ENCODE peak calls at places on chromosomes 2 and 18, in four cellular contexts. One of them, this sample, is unnamed.

GRCh38 chr2:226831266-226831665 is 4.6 kb upstream of the RHBDD1 start:
- DNase-seq in spleen: no peak
- DNase-seq in H54: no peak
- DNase-seq in Peyer's patch: no peak
- DNase-seq in this sample: no peak

GRCh38 chr18:44895176-44895798 is 214.6 kb downstream of the SETBP1 start:
- DNase-seq in Peyer's patch: peak; percentile 22
- DNase-seq in H54: no peak
- DNase-seq in spleen: no peak
- DNase-seq in this sample: no peak

GRCh38 chr2:109213646-109214417 is 84.8 kb downstream of the SH3RF3 start:
- DNase-seq in H54: peak; percentile 77
- DNase-seq in spleen: no peak
- DNase-seq in Peyer's patch: peak; percentile 49
- DNase-seq in this sample: no peak

GRCh38 chr18:12765127-12765526 is 62.3 kb downstream of the PSMG2 start:
- DNase-seq in spleen: no peak
- DNase-seq in Peyer's patch: no peak
- DNase-seq in H54: no peak
- DNase-seq in this sample: no peak

GRCh38 chr2:9692392-9693137 is 61.8 kb upstream of the YWHAQ start:
- DNase-seq in H54: peak; percentile 70
- DNase-seq in Peyer's patch: no peak
- DNase-seq in spleen: no peak
- DNase-seq in this sample: no peak

GRCh38 chr2:217981084-217981730 is 21.6 kb downstream of the TNS1 start:
- DNase-seq in Peyer's patch: no peak
- DNase-seq in H54: no peak
- DNase-seq in spleen: peak; percentile 64
- DNase-seq in this sample: no peak

GRCh38 chr2:30780776-30781330 is 26.4 kb downstream of the CAPN13 start:
- DNase-seq in H54: no peak
- DNase-seq in Peyer's patch: no peak
- DNase-seq in spleen: no peak
- DNase-seq in this sample: no peak

GRCh38 chr18:29078272-29078671 is 901.3 kb upstream of the CDH2 start:
- DNase-seq in Peyer's patch: no peak
- DNase-seq in spleen: no peak
- DNase-seq in H54: no peak
- DNase-seq in this sample: no peak

GRCh38 chr2:60906395-60906794 is 25.0 kb downstream of the REL start:
- DNase-seq in H54: no peak
- DNase-seq in Peyer's patch: no peak
- DNase-seq in spleen: no peak
- DNase-seq in this sample: no peak

DNA sequence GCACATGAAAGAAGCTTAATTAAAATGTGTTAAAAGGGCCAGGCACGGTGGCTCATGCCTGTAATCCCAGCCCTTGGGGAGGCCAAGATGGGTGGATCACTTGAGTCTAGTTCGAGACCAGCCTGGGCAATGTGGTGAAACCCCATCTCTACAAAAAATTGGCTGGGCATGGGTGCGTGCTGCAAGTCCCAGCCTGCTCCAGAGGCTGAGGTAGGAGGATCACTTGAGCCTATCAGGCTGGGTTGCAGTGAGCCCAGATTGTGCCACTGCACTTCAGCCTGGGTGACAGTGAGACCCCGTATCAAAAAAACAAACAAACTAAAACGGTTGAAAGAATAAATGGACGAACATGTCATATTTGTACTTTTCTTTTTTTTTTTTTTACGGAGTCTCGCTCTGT is 26.0 kb downstream of the REL start:
- DNase-seq in H54: no peak
- DNase-seq in spleen: no peak
- DNase-seq in Peyer's patch: no peak
- DNase-seq in this sample: no peak
- TF ChIP-seq POLR2A in H54: no peak
- TF ChIP-seq POLR2A in spleen: no peak
- TF ChIP-seq POLR2A in Peyer's patch: no peak
- TF ChIP-seq POLR2A in this sample: peak; percentile 25

GRCh38 chr2:236157366-236157765 is 10.8 kb downstream of the GBX2 start:
- DNase-seq in spleen: peak; percentile 8
- DNase-seq in H54: no peak
- DNase-seq in Peyer's patch: no peak
- DNase-seq in this sample: no peak
- TF ChIP-seq POLR2A in spleen: no peak
- TF ChIP-seq POLR2A in H54: no peak
- TF ChIP-seq POLR2A in Peyer's patch: no peak
- TF ChIP-seq POLR2A in this sample: no peak

GRCh38 chr18:31683968-31684278 is 458 bp downstream of the B4GALT6 start:
- DNase-seq in H54: no peak
- DNase-seq in spleen: no peak
- DNase-seq in Peyer's patch: no peak
- DNase-seq in this sample: no peak

GRCh38 chr18:31687016-31687415 is 2.6 kb upstream of the B4GALT6 start:
- DNase-seq in spleen: no peak
- DNase-seq in H54: no peak
- DNase-seq in Peyer's patch: no peak
- DNase-seq in this sample: no peak

GRCh38 chr18:31684279-31685096 is at the start of gene B4GALT6:
- DNase-seq in H54: peak; percentile 26
- DNase-seq in Peyer's patch: no peak
- DNase-seq in spleen: peak; percentile 82
- DNase-seq in this sample: peak; percentile 58

GRCh38 chr18:31686572-31686971 is 2.2 kb upstream of the B4GALT6 start:
- DNase-seq in Peyer's patch: no peak
- DNase-seq in H54: no peak
- DNase-seq in spleen: no peak
- DNase-seq in this sample: no peak

GRCh38 chr18:31685097-31686082 is 1.0 kb upstream of the B4GALT6 start:
- DNase-seq in H54: peak; percentile 26
- DNase-seq in Peyer's patch: peak; percentile 17
- DNase-seq in spleen: peak; percentile 90
- DNase-seq in this sample: peak; percentile 66
- TF ChIP-seq POLR2A in H54: no peak
- TF ChIP-seq POLR2A in Peyer's patch: peak; percentile 69
- TF ChIP-seq POLR2A in spleen: no peak
- TF ChIP-seq POLR2A in this sample: peak; percentile 63

DNA sequence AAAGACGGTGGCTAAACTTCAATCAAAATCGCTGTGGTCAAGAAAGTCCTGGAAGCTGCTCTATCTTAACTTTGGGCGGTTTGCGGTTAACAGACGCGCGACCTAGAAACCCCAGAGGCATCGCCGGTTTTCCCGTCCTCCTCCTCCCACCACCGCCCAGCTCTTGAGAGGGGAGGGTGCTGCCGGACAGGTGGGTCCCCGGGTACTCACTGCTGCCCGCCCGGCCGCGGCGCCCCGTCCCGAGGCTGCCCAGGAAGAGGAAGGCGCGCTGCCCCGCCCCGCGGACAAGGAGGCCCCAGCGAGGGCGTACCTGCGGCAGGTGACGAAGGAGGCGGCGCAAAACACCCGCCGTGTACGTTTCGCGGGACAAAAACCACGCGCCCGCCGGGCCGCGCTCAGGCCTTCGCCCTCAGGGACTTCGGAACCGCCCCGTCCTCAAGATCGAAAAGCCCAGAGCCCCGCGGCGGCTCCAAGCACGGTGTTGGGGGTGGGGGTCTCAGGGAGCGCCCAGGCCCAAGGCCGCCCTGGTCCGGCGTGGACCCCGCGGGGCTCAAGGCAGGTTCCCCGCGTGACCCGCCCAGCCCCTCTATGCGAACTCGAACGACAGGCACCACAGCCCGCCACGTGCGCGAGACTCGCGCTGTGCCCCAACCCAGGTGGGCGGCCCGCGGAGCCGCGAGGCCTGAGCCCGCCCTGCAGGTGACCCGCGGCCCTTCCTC is at the start of gene SH3YL1:
- DNase-seq in spleen: peak; percentile 92
- DNase-seq in Peyer's patch: peak; percentile 71
- DNase-seq in H54: no peak
- DNase-seq in this sample: peak; percentile 37
- TF ChIP-seq POLR2A in spleen: no peak
- TF ChIP-seq POLR2A in Peyer's patch: peak; percentile 74
- TF ChIP-seq POLR2A in H54: no peak
- TF ChIP-seq POLR2A in this sample: no peak

DNA sequence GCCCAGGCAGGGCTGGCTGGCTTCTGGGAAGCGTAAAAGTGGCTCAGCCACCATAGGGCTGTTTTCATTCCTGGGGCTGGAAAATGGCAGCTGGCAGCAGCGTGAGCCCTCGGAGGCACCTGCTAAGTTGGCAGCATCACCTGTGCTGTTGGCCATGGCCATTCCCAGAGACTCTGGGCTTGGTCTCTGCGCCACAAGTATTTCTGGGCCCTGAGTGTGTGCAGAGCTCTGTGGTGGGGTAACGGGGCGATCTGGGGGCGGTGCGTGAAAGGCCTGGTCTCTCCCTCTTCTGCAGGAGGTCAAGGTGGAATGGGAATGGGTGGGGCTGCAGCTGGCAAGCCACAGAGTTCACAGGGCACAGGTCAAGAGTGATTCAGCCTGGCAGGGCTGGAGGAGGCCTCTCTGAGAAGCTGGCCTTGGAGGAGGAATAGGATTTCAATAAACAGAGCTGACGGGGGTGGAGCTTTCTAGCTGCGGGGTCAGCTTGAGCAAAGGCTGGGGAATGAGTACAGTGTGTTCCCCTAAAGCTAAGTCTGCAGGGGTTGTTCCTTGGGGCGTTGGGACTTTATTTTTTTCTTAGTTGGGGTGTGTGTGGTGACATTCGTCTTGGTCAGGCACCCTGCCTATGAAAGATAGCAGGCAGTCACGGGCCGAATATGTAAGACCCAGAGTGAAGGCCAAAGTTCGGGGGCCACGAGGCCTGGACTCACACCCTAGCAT is 10.3 kb upstream of the NTSR2 start:
- DNase-seq in H54: peak; percentile 38
- DNase-seq in spleen: peak; percentile 64
- DNase-seq in Peyer's patch: no peak
- DNase-seq in this sample: no peak
- TF ChIP-seq POLR2A in H54: no peak
- TF ChIP-seq POLR2A in spleen: no peak
- TF ChIP-seq POLR2A in Peyer's patch: no peak
- TF ChIP-seq POLR2A in this sample: no peak

DNA sequence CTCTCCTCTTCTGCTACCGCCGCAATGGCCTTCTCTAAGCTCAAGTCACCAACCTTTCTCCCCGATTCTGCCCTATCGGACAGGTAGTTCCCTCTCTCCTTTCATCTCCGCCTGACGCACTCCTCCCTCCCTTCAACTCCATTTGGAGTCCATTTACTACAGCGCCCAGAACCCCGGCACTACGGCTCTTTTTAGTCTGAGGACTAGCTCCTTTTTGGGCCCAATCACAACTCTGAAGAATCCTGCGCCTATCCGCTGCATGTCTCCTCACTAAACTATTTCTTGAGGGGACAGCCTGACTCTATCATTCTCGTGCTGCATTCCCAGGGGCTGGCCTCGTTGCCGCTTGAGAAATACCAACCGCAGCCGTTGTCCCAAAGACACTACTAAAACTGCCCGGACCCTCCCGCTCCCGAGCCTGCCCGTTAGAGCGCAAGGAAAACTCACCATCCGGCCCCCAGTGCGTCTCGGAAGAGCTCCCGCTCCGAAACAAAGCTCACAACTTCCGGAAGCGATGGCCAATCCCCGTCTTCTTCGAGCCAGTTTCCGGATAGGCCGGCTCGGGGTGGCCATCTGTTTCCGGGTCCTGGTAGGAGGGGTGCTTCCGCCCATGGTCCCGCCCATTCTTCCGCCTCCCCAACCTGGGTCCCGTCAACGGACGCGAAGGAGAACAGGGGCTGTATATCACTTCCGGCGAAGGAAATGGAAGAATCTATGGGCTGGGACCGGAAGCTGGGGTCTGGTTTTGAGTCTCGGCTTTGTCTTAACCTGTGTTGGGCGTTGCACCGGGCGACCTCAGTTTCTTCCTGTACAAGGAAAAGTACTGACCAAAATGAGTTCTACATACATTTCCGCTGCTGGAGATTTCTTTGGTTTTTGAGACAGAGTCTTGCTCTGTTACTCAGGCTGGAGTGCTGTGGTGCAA is at the start of gene TPRKB:
- DNase-seq in H54: peak; percentile 96
- DNase-seq in spleen: peak; percentile 96
- DNase-seq in Peyer's patch: peak; percentile 93
- DNase-seq in this sample: peak; percentile 94
- TF ChIP-seq POLR2A in H54: peak; percentile 44
- TF ChIP-seq POLR2A in spleen: no peak
- TF ChIP-seq POLR2A in Peyer's patch: peak; percentile 43
- TF ChIP-seq POLR2A in this sample: peak; percentile 71

This sample was measured in GM12891.